ENCODE peak calls at places on chromosomes 1 and 21, in four cellular contexts. One of them, this sample, is unnamed.

GRCh38 chr1:17419626-17420328 is 19.7 kb downstream of the RCC2 start:
- ATAC-seq in HepG2: peak
- ATAC-seq in upper lobe of right lung: peak
- ATAC-seq in activated CD4-positive, CD25-positive, alpha-beta regulatory T cell treated with anti-CD3 and anti-CD28 coated beads, Interleukin-2, amount 50 U/mL, for 24 hours: peak
- ATAC-seq in this sample: peak

GRCh38 chr1:45009956-45010854 is 919 bp downstream of the HECTD3 start:
- ATAC-seq in activated CD4-positive, CD25-positive, alpha-beta regulatory T cell treated with anti-CD3 and anti-CD28 coated beads, Interleukin-2, amount 50 U/mL, for 24 hours: no peak
- ATAC-seq in upper lobe of right lung: peak
- ATAC-seq in HepG2: peak
- ATAC-seq in this sample: peak

GRCh38 chr1:156693858-156694562 is 11.4 kb downstream of the CRABP2 start:
- ATAC-seq in activated CD4-positive, CD25-positive, alpha-beta regulatory T cell treated with anti-CD3 and anti-CD28 coated beads, Interleukin-2, amount 50 U/mL, for 24 hours: no peak
- ATAC-seq in upper lobe of right lung: no peak
- ATAC-seq in HepG2: no peak
- ATAC-seq in this sample: peak

GRCh38 chr21:44295163-44295601 is 4.7 kb upstream of the PFKL start:
- ATAC-seq in HepG2: peak
- ATAC-seq in activated CD4-positive, CD25-positive, alpha-beta regulatory T cell treated with anti-CD3 and anti-CD28 coated beads, Interleukin-2, amount 50 U/mL, for 24 hours: no peak
- ATAC-seq in upper lobe of right lung: no peak
- ATAC-seq in this sample: no peak

GRCh38 chr1:197862671-197863070 is 39.8 kb upstream of the C1orf53 start:
- ATAC-seq in HepG2: no peak
- ATAC-seq in upper lobe of right lung: no peak
- ATAC-seq in activated CD4-positive, CD25-positive, alpha-beta regulatory T cell treated with anti-CD3 and anti-CD28 coated beads, Interleukin-2, amount 50 U/mL, for 24 hours: no peak
- ATAC-seq in this sample: no peak

GRCh38 chr1:31906557-31906956 is 31.6 kb downstream of the PTP4A2 start:
- ATAC-seq in upper lobe of right lung: no peak
- ATAC-seq in HepG2: no peak
- ATAC-seq in activated CD4-positive, CD25-positive, alpha-beta regulatory T cell treated with anti-CD3 and anti-CD28 coated beads, Interleukin-2, amount 50 U/mL, for 24 hours: no peak
- ATAC-seq in this sample: no peak

GRCh38 chr1:221761354-221762002 is 19.6 kb upstream of the DUSP10 start:
- ATAC-seq in upper lobe of right lung: no peak
- ATAC-seq in HepG2: no peak
- ATAC-seq in activated CD4-positive, CD25-positive, alpha-beta regulatory T cell treated with anti-CD3 and anti-CD28 coated beads, Interleukin-2, amount 50 U/mL, for 24 hours: peak
- ATAC-seq in this sample: no peak

GRCh38 chr1:204974326-204974725 is 68.7 kb upstream of the CNTN2 start:
- ATAC-seq in activated CD4-positive, CD25-positive, alpha-beta regulatory T cell treated with anti-CD3 and anti-CD28 coated beads, Interleukin-2, amount 50 U/mL, for 24 hours: no peak
- ATAC-seq in HepG2: no peak
- ATAC-seq in upper lobe of right lung: no peak
- ATAC-seq in this sample: no peak